ENCODE peak calls at places on chromosomes 6 and 20, in six cellular contexts. L is fibroblast of lung; B is OCI-LY7; T is stomach; Y is body of pancreas; K is CD4-positive, alpha-beta T cell. V is an unnamed sample.

GRCh38 chr20:17430515-17430914 is 100.7 kb downstream of the BFSP1 start:
- DNase-seq in L (no peak), B (no peak), T (no peak), Y (no peak), K (no peak), V (no peak)

GRCh38 chr20:33433465-33433864 is 10.1 kb downstream of the SNTA1 start:
- DNase-seq in L (no peak), B (no peak), T (peak; percentile 59), Y (peak; percentile 10), K (no peak), V (peak; percentile 74)

GRCh38 chr20:21559305-21559704 is 45.4 kb upstream of the NKX2-2 start:
- DNase-seq in L (no peak), B (no peak), T (no peak), Y (no peak), K (no peak), V (no peak)

GRCh38 chr6:159217595-159218275 is 48.5 kb downstream of the FNDC1 start:
- DNase-seq in L (peak; percentile 53), B (peak; percentile 93), T (peak; percentile 38), Y (peak; percentile 49), K (no peak), V (no peak)

GRCh38 chr6:144150673-144151009 is 324 bp downstream of the STX11 start:
- DNase-seq in L (peak; percentile 34), B (peak; percentile 11), T (no peak), Y (peak; percentile 16), K (peak; percentile 37), V (peak; percentile 21)

GRCh38 chr6:3022765-3023662 is 23.3 kb downstream of the NQO2 start:
- DNase-seq in L (no peak), B (no peak), T (no peak), Y (no peak), K (no peak), V (no peak)

GRCh38 chr6:162421004-162421403 is 306.6 kb downstream of the PRKN start:
- DNase-seq in L (no peak), B (no peak), T (no peak), Y (no peak), K (no peak), V (no peak)

GRCh38 chr6:52360028-52360427 is 1.9 kb upstream of the PAQR8 start:
- DNase-seq in L (no peak), B (no peak), T (no peak), Y (no peak), K (no peak), V (no peak)

GRCh38 chr6:136037246-136037884 is 185.9 kb downstream of the PDE7B start:
- DNase-seq in L (no peak), B (no peak), T (no peak), Y (no peak), K (no peak), V (no peak)

GRCh38 chr20:47358672-47359532 is 2.4 kb upstream of the ZMYND8 start:
- DNase-seq in L (peak; percentile 94), B (peak; percentile 29), T (peak; percentile 91), Y (peak; percentile 96), K (no peak), V (peak; percentile 77)

GRCh38 chr20:57375652-57376230 is 15.5 kb upstream of the RBM38 start:
- DNase-seq in L (no peak), B (no peak), T (no peak), Y (no peak), K (no peak), V (peak; percentile 38)

GRCh38 chr20:57374931-57375651 is 16.1 kb upstream of the RBM38 start:
- DNase-seq in L (no peak), B (peak; percentile 48), T (no peak), Y (peak; percentile 64), K (no peak), V (peak; percentile 63)

GRCh38 chr20:57372157-57372556 is 19.0 kb upstream of the RBM38 start:
- DNase-seq in L (no peak), B (no peak), T (no peak), Y (no peak), K (no peak), V (no peak)

GRCh38 chr20:57372581-57373350 is 18.4 kb upstream of the RBM38 start:
- DNase-seq in L (no peak), B (no peak), T (no peak), Y (no peak), K (no peak), V (no peak)

DNA sequence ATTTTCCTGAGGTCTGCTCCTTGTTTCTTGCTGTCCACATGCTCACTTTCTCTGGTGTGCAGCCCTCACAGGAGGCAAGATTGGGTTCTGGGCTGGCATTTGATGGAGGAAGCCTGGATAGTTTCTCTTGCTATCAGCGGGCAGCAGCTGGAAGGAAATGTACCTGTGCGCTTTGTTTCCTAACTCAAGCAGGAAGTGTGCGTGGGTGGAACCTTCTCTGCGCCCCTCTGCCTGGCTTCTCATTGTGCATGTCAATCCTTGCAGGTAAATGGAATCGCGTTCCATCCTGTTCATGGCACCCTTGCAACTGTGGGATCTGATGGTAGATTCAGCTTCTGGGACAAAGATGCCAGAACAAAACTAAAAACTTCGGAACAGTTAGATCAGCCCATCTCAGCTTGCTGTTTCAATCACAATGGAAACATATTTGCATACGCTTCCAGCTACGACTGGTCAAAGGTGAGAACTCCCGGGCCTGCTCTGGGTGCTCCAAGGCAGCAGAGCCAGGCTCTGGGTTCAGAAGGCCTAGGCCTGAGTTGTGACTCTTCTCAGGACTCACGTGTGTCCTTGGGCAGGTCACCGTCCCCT is 16.8 kb upstream of the RBM38 start:
- DNase-seq in L (no peak), B (no peak), T (no peak), Y (no peak), K (no peak), V (no peak)
- H3K27ac ChIP-seq in L (no peak overlapping the region), B (peak overlapping the region; percentile 31), T (no peak overlapping the region), Y (no peak overlapping the region), K (no peak overlapping the region), V (no peak overlapping the region)

GRCh38 chr6:10403385-10404106 is 11.3 kb downstream of the TFAP2A start:
- DNase-seq in L (peak; percentile 81), B (no peak), T (no peak), Y (no peak), K (no peak), V (no peak)

GRCh38 chr6:10406556-10406955 is 8.3 kb downstream of the TFAP2A start:
- DNase-seq in L (no peak), B (no peak), T (no peak), Y (no peak), K (no peak), V (no peak)

GRCh38 chr6:10404799-10405524 is 9.9 kb downstream of the TFAP2A start:
- DNase-seq in L (no peak), B (no peak), T (no peak), Y (no peak), K (no peak), V (peak; percentile 60)

GRCh38 chr6:10402648-10403311 is 12.1 kb downstream of the TFAP2A start:
- DNase-seq in L (no peak), B (no peak), T (no peak), Y (no peak), K (no peak), V (no peak)

GRCh38 chr6:10404107-10404798 is 10.6 kb downstream of the TFAP2A start:
- DNase-seq in L (peak; percentile 88), B (peak; percentile 97), T (peak; percentile 91), Y (peak; percentile 93), K (peak; percentile 65), V (peak; percentile 91)
- TF ChIP-seq CTCF in L (peak; percentile 44), B (peak; percentile 14), T (no peak), Y (peak; percentile 60), K (no peak), V (no peak)

GRCh38 chr6:170277893-170278742 is 12.8 kb downstream of the DLL1 start:
- DNase-seq in L (no peak), B (peak; percentile 4), T (no peak), Y (no peak), K (no peak), V (no peak)
- H3K27ac ChIP-seq in L (no peak overlapping the region), B (no peak overlapping the region), T (no peak overlapping the region), Y (no peak overlapping the region), K (no peak overlapping the region), V (no peak overlapping the region)

GRCh38 chr6:41859356-41859755 is 35.8 kb downstream of the USP49 start:
- DNase-seq in L (no peak), B (no peak), T (no peak), Y (no peak), K (no peak), V (no peak)
- TF ChIP-seq CTCF in L (no peak), B (no peak), T (no peak), Y (no peak), K (no peak), V (no peak)

DNA sequence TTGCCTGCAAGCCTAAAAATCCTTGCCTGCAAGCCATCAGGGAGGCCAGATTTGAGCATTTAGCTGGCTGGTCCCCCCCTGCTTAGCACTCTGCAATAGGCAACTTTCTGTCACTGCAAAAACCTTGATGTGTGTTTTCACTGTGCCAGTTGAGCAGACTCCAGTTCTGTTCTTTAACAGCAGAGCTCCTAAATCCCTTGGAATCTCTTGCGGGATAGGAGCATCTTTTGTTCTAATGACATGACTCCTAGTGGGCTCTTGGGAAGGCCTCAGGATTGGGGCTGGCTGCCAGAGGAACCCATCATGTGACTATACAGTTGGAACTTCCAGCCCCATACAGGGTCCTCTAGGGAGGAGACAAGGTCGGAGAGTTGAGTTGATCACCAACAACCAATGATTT is 50.4 kb downstream of the FAM184A start:
- DNase-seq in L (no peak), B (no peak), T (no peak), Y (no peak), K (no peak), V (no peak)
- H3K27ac ChIP-seq in L (no peak overlapping the region), B (no peak overlapping the region), T (no peak overlapping the region), Y (no peak overlapping the region), K (no peak overlapping the region), V (no peak overlapping the region)